ENCODE peak calls at places on chromosomes 13 and 19, in seven cellular contexts. G is psoas muscle; R is IMR-90; K is activated effector memory CD4-positive, alpha-beta T cell treated with anti-CD3 and anti-CD28 coated beads, Interleukin-2, amount 50 U/mL, for 16 hours; O is stimulated activated CD4-positive, alpha-beta T cell treated with anti-CD3 and anti-CD28 coated beads, Interleukin-15, amount 100 ng/mL, for 1 hour; W is A172; X is T-helper 17 cell. Z is an unnamed sample.

GRCh38 chr19:798415-799075 is 1.3 kb downstream of the PTBP1 start:
- DNase-seq in G (no peak), R (no peak), K (peak), O (no peak), W (no peak), X (no peak), Z (no peak)

GRCh38 chr13:40519637-40520036 is 146.8 kb downstream of the FOXO1 start:
- DNase-seq in G (peak), R (no peak), K (no peak), O (no peak), W (no peak), X (no peak), Z (no peak)

GRCh38 chr19:55585658-55586339 is 5.2 kb upstream of the ZNF579 start:
- DNase-seq in G (peak), R (peak), K (peak), O (peak), W (peak), X (peak), Z (no peak)

GRCh38 chr19:6161271-6161850 is 25.9 kb downstream of the ACSBG2 start:
- DNase-seq in G (no peak), R (no peak), K (peak), O (peak), W (peak), X (peak), Z (no peak)

GRCh38 chr13:43428545-43429287 is 358.1 kb downstream of the ENOX1 start:
- DNase-seq in G (no peak), R (no peak), K (no peak), O (no peak), W (no peak), X (no peak), Z (no peak)

GRCh38 chr19:23802290-23802689 is 43.6 kb upstream of the ZNF681 start:
- DNase-seq in G (no peak), R (no peak), K (no peak), O (no peak), W (no peak), X (no peak), Z (no peak)

GRCh38 chr13:105063676-105064075 is 1471.8 kb downstream of the EFNB2 start:
- DNase-seq in G (no peak), R (peak), K (no peak), O (no peak), W (peak), X (no peak), Z (no peak)

GRCh38 chr19:19751846-19752245 is 18.9 kb upstream of the ZNF14 start:
- DNase-seq in G (no peak), R (no peak), K (no peak), O (no peak), W (no peak), X (no peak), Z (no peak)

GRCh38 chr13:39516140-39516539 is 86.9 kb downstream of the LHFPL6 start:
- DNase-seq in G (no peak), R (no peak), K (no peak), O (no peak), W (peak), X (no peak), Z (no peak)

GRCh38 chr13:75226755-75227435 is 255.1 kb downstream of the TBC1D4 start:
- DNase-seq in G (no peak), R (peak), K (no peak), O (no peak), W (peak), X (no peak), Z (no peak)

GRCh38 chr19:13825489-13826475 is 30.5 kb downstream of the ZSWIM4 start:
- DNase-seq in G (no peak), R (no peak), K (no peak), O (no peak), W (peak), X (no peak), Z (no peak)

GRCh38 chr19:36771275-36772231 is 1.1 kb downstream of the ZNF850 start:
- DNase-seq in G (peak), R (peak), K (peak), O (no peak), W (peak), X (no peak), Z (no peak)

GRCh38 chr19:33398361-33399060 is 25.0 kb downstream of the CEBPG start:
- DNase-seq in G (no peak), R (no peak), K (peak), O (no peak), W (no peak), X (no peak), Z (no peak)

GRCh38 chr19:35085947-35086346 is 29.7 kb upstream of the FXYD3 start:
- DNase-seq in G (no peak), R (no peak), K (no peak), O (no peak), W (no peak), X (no peak), Z (no peak)

GRCh38 chr13:23715762-23716235 is 145.6 kb downstream of the TNFRSF19 start:
- DNase-seq in G (no peak), R (no peak), K (no peak), O (no peak), W (no peak), X (no peak), Z (no peak)

GRCh38 chr19:7679017-7679720 is 1.5 kb upstream of the TRAPPC5 start:
- DNase-seq in G (peak), R (no peak), K (peak), O (peak), W (no peak), X (peak), Z (no peak)

GRCh38 chr19:17303940-17304267 is 679 bp upstream of the ABHD8 start:
- DNase-seq in G (no peak), R (no peak), K (no peak), O (no peak), W (no peak), X (no peak), Z (no peak)

GRCh38 chr13:77136902-77137420 is 110.0 kb upstream of the FBXL3 start:
- DNase-seq in G (no peak), R (peak), K (no peak), O (no peak), W (no peak), X (no peak), Z (no peak)

GRCh38 chr13:84439108-84439507 is 556.8 kb upstream of the SLITRK1 start:
- DNase-seq in G (no peak), R (peak), K (no peak), O (no peak), W (peak), X (no peak), Z (no peak)

GRCh38 chr19:13953021-13953531 is 767 bp downstream of the DCAF15 start:
- DNase-seq in G (no peak), R (peak), K (no peak), O (no peak), W (peak), X (no peak), Z (no peak)

GRCh38 chr19:58578430-58578925 is 5.3 kb upstream of the MZF1 start:
- DNase-seq in G (no peak), R (no peak), K (peak), O (no peak), W (no peak), X (no peak), Z (no peak)

Z was measured in GOT3.